ENCODE peak calls at places on chromosomes 5 and 9, in four cellular contexts. One of them, this sample, is unnamed.

GRCh38 chr9:93801581-93802284 is 153.4 kb downstream of the BARX1 start:
- DNase-seq in GM12878: no peak
- DNase-seq in HepG2: no peak
- DNase-seq in H1: no peak
- DNase-seq in this sample: no peak

GRCh38 chr9:71685988-71686387 is 82.3 kb downstream of the CEMIP2 start:
- DNase-seq in GM12878: no peak
- DNase-seq in HepG2: no peak
- DNase-seq in H1: no peak
- DNase-seq in this sample: no peak

GRCh38 chr5:174751154-174751990 is 27.0 kb downstream of the MSX2 start:
- DNase-seq in GM12878: no peak
- DNase-seq in HepG2: no peak
- DNase-seq in H1: no peak
- DNase-seq in this sample: no peak

GRCh38 chr5:2391021-2391420 is 360.5 kb downstream of the IRX2 start:
- DNase-seq in GM12878: no peak
- DNase-seq in HepG2: no peak
- DNase-seq in H1: no peak
- DNase-seq in this sample: no peak

GRCh38 chr5:159660401-159660800 is 255.9 kb upstream of the ADRA1B start:
- DNase-seq in GM12878: no peak
- DNase-seq in HepG2: no peak
- DNase-seq in H1: no peak
- DNase-seq in this sample: no peak

GRCh38 chr9:81819859-81820546 is 108.2 kb upstream of the SPATA31D4 start:
- DNase-seq in GM12878: no peak
- DNase-seq in HepG2: no peak
- DNase-seq in H1: no peak
- DNase-seq in this sample: peak; percentile 71

GRCh38 chr9:112894031-112894430 is 3.4 kb upstream of the SLC46A2 start:
- DNase-seq in GM12878: no peak
- DNase-seq in HepG2: no peak
- DNase-seq in H1: no peak
- DNase-seq in this sample: no peak

GRCh38 chr5:102663771-102664530 is 91.2 kb upstream of the PAM start:
- DNase-seq in GM12878: no peak
- DNase-seq in HepG2: no peak
- DNase-seq in H1: no peak
- DNase-seq in this sample: no peak

GRCh38 chr5:172820046-172820767 is 13.8 kb upstream of the ERGIC1 start:
- DNase-seq in GM12878: no peak
- DNase-seq in HepG2: no peak
- DNase-seq in H1: no peak
- DNase-seq in this sample: no peak

GRCh38 chr5:6686916-6687409 is 26.3 kb upstream of the TENT4A start:
- DNase-seq in GM12878: no peak
- DNase-seq in HepG2: peak; percentile 42
- DNase-seq in H1: no peak
- DNase-seq in this sample: peak; percentile 36

GRCh38 chr9:69151506-69151905 is 22.6 kb upstream of the TJP2 start:
- DNase-seq in GM12878: no peak
- DNase-seq in HepG2: no peak
- DNase-seq in H1: no peak
- DNase-seq in this sample: no peak

GRCh38 chr9:69157751-69158466 is 16.2 kb upstream of the TJP2 start:
- DNase-seq in GM12878: no peak
- DNase-seq in HepG2: no peak
- DNase-seq in H1: no peak
- DNase-seq in this sample: no peak

GRCh38 chr9:69158471-69158870 is 15.6 kb upstream of the TJP2 start:
- DNase-seq in GM12878: no peak
- DNase-seq in HepG2: no peak
- DNase-seq in H1: no peak
- DNase-seq in this sample: no peak

GRCh38 chr9:69153707-69154521 is 20.2 kb upstream of the TJP2 start:
- DNase-seq in GM12878: no peak
- DNase-seq in HepG2: peak; percentile 96
- DNase-seq in H1: no peak
- DNase-seq in this sample: no peak

GRCh38 chr9:69155341-69156030 is 18.6 kb upstream of the TJP2 start:
- DNase-seq in GM12878: no peak
- DNase-seq in HepG2: no peak
- DNase-seq in H1: no peak
- DNase-seq in this sample: peak; percentile 60
- TF ChIP-seq SUZ12 in GM12878: no peak
- TF ChIP-seq SUZ12 in HepG2: no peak
- TF ChIP-seq SUZ12 in H1: no peak
- TF ChIP-seq SUZ12 in this sample: no peak

GRCh38 chr5:671459-672328 is 21.5 kb downstream of the TPPP start:
- DNase-seq in GM12878: no peak
- DNase-seq in HepG2: peak; percentile 57
- DNase-seq in H1: no peak
- DNase-seq in this sample: peak; percentile 36
- H3K4me3 ChIP-seq in GM12878: no peak overlapping the region
- H3K4me3 ChIP-seq in HepG2: peak overlapping the region; percentile 47
- H3K4me3 ChIP-seq in H1: no peak overlapping the region
- H3K4me3 ChIP-seq in this sample: no peak overlapping the region

GRCh38 chr5:140630296-140630695 is 2.7 kb downstream of the CD14 start:
- DNase-seq in GM12878: no peak
- DNase-seq in HepG2: no peak
- DNase-seq in H1: no peak
- DNase-seq in this sample: no peak
- H3K9me3 ChIP-seq in GM12878: peaks cover 1% of the 10 kb centered on the region
- H3K9me3 ChIP-seq in HepG2: peaks cover 25% of the 10 kb centered on the region
- H3K9me3 ChIP-seq in H1: peaks cover 37% of the 10 kb centered on the region
- H3K9me3 ChIP-seq in this sample: peaks cover 50% of the 10 kb centered on the region

DNA sequence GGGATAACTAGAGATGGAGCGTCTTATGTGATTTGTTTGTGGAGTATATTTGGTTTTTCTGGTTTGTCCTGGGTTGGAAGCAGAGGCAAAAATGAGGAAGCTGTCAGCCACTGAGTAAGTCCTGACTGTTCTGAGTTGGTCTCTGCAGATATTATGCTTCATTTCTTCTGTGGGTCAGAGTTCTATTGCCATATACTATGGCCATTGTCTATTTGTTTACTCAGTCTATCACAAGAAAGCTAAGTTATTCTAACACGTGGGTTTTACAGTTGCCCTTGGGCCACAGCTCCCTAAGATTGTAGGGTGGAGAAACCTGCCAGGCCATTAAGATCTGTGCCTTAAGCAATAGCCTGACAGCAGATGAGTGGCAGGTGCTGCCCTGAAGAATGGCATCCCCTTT is 3.0 kb upstream of the CTSV start:
- DNase-seq in GM12878: no peak
- DNase-seq in HepG2: no peak
- DNase-seq in H1: no peak
- DNase-seq in this sample: no peak
- TF ChIP-seq SUZ12 in GM12878: no peak
- TF ChIP-seq SUZ12 in HepG2: no peak
- TF ChIP-seq SUZ12 in H1: no peak
- TF ChIP-seq SUZ12 in this sample: no peak

GRCh38 chr9:105241356-105242043 is 3.0 kb upstream of the SLC44A1 start:
- DNase-seq in GM12878: no peak
- DNase-seq in HepG2: no peak
- DNase-seq in H1: no peak
- DNase-seq in this sample: no peak
- H3K4me3 ChIP-seq in GM12878: no peak overlapping the region
- H3K4me3 ChIP-seq in HepG2: no peak overlapping the region
- H3K4me3 ChIP-seq in H1: peak overlapping the region; percentile 84
- H3K4me3 ChIP-seq in this sample: no peak overlapping the region

GRCh38 chr5:141354900-141355469 is at the start of gene PCDHGA4:
- DNase-seq in GM12878: no peak
- DNase-seq in HepG2: no peak
- DNase-seq in H1: no peak
- DNase-seq in this sample: no peak

GRCh38 chr5:141345327-141345726 is 1.7 kb downstream of the PCDHGA3 start:
- DNase-seq in GM12878: no peak
- DNase-seq in HepG2: no peak
- DNase-seq in H1: no peak
- DNase-seq in this sample: no peak

GRCh38 chr5:141355641-141356040 is 820 bp downstream of the PCDHGA4 start:
- DNase-seq in GM12878: no peak
- DNase-seq in HepG2: no peak
- DNase-seq in H1: no peak
- DNase-seq in this sample: no peak

GRCh38 chr5:141351591-141351990 is 1.7 kb downstream of the PCDHGB1 start:
- DNase-seq in GM12878: no peak
- DNase-seq in HepG2: no peak
- DNase-seq in H1: no peak
- DNase-seq in this sample: no peak

GRCh38 chr5:141349917-141350619 is at the start of gene PCDHGB1:
- DNase-seq in GM12878: no peak
- DNase-seq in HepG2: peak; percentile 75
- DNase-seq in H1: no peak
- DNase-seq in this sample: no peak
- H3K9me3 ChIP-seq in GM12878: peaks cover 2% of the 10 kb centered on the region
- H3K9me3 ChIP-seq in HepG2: peaks cover 12% of the 10 kb centered on the region
- H3K9me3 ChIP-seq in H1: peaks cover 31% of the 10 kb centered on the region
- H3K9me3 ChIP-seq in this sample: peaks cover 34% of the 10 kb centered on the region

DNA sequence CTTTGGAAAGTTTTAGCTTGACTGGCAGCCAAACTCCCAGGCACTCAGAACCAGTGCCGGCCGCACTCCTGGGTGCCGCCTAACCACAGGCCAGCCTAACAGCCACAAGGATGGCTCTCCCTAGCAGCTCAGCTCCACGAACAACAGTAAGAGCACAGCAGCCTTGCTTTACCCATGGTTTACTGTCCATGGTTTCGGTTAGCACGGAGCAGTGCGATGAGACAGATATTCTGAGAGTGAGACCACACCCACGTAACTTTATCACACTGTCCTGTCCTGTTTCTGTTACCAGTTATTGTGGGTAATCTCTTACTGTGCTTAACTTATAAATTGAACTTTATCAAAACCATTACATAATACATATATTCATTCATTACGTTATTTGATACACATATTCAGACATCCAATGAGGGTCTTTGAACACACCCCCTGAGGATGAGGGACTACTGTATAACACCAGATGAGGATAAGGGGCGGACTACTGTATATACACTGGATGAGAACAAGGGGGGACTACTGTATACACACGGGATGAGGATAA is 12.4 kb downstream of the CLPTM1L start:
- DNase-seq in GM12878: no peak
- DNase-seq in HepG2: no peak
- DNase-seq in H1: no peak
- DNase-seq in this sample: no peak
- TF ChIP-seq SUZ12 in GM12878: no peak
- TF ChIP-seq SUZ12 in HepG2: no peak
- TF ChIP-seq SUZ12 in H1: no peak
- TF ChIP-seq SUZ12 in this sample: no peak

GRCh38 chr5:151018846-151019245 is 1.5 kb upstream of the GPX3 start:
- DNase-seq in GM12878: no peak
- DNase-seq in HepG2: no peak
- DNase-seq in H1: no peak
- DNase-seq in this sample: no peak

GRCh38 chr5:151019331-151019730 is 1.1 kb upstream of the GPX3 start:
- DNase-seq in GM12878: no peak
- DNase-seq in HepG2: no peak
- DNase-seq in H1: no peak
- DNase-seq in this sample: no peak

GRCh38 chr5:151021771-151022170 is 1.4 kb downstream of the GPX3 start:
- DNase-seq in GM12878: no peak
- DNase-seq in HepG2: no peak
- DNase-seq in H1: no peak
- DNase-seq in this sample: no peak

GRCh38 chr5:151022511-151023018 is 2.2 kb downstream of the GPX3 start:
- DNase-seq in GM12878: no peak
- DNase-seq in HepG2: no peak
- DNase-seq in H1: no peak
- DNase-seq in this sample: no peak

DNA sequence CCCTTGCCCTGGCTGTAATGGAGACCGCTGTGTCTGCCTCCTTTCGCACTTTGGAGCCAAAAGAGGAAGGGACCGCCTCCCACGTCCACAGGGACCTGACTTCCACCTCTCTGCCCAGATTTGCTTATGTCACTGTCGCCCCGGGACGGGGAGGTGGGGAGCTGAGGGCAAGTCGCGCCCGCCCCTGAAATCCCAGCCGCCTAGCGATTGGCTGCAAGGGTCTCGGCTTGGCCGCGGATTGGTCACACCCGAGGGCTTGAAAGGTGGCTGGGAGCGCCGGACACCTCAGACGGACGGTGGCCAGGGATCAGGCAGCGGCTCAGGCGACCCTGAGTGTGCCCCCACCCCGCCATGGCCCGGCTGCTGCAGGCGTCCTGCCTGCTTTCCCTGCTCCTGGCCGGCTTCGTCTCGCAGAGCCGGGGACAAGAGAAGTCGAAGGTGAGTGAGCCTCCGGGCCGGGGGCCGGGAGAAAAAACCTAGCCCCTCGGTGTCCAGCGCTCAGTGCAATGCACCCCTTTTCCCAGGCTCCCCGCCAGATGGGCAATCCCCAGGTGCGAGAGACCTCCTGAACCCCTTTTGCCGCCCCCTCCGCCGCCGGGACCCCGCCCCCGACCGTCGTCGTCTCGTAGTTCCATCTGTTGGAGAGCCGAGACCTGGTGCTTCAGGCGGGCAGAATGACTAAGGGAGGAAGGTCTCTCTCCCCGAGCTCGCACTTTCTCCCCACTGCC is at the start of gene GPX3:
- DNase-seq in GM12878: no peak
- DNase-seq in HepG2: peak; percentile 92
- DNase-seq in H1: peak; percentile 49
- DNase-seq in this sample: peak; percentile 13
- H3K4me3 ChIP-seq in GM12878: no peak within 1 kb of the TSS
- H3K4me3 ChIP-seq in HepG2: peak within 1 kb of the TSS; percentile 90
- H3K4me3 ChIP-seq in H1: peak within 1 kb of the TSS; percentile 73
- H3K4me3 ChIP-seq in this sample: peak within 1 kb of the TSS; percentile 63

DNA sequence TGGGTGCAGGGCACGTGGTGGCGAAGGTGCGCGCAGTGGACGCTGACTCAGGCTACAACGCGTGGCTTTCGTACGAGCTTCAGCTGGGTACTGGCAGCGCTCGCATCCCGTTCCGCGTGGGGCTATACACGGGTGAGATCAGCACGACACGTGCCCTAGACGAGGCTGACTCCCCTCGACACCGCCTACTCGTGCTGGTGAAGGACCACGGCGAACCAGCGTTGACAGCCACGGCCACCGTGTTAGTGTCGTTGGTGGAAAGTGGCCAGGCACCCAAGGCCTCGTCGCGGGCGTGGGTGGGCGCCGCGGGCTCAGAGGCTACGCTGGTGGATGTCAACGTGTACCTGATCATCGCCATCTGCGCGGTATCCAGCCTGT is 2.1 kb downstream of the PCDHA2 start:
- DNase-seq in GM12878: no peak
- DNase-seq in HepG2: no peak
- DNase-seq in H1: no peak
- DNase-seq in this sample: no peak
- H3K9me3 ChIP-seq in GM12878: peaks cover 1% of the 10 kb centered on the region
- H3K9me3 ChIP-seq in HepG2: peaks cover 35% of the 10 kb centered on the region
- H3K9me3 ChIP-seq in H1: peaks cover 24% of the 10 kb centered on the region
- H3K9me3 ChIP-seq in this sample: peaks cover 12% of the 10 kb centered on the region

GRCh38 chr5:11139471-11139870 is 378.4 kb upstream of the DAP start:
- DNase-seq in GM12878: no peak
- DNase-seq in HepG2: no peak
- DNase-seq in H1: no peak
- DNase-seq in this sample: no peak
- TF ChIP-seq SUZ12 in GM12878: no peak
- TF ChIP-seq SUZ12 in HepG2: no peak
- TF ChIP-seq SUZ12 in H1: no peak
- TF ChIP-seq SUZ12 in this sample: no peak